ENCODE peak calls at places on chromosomes 7 and 10, in five cellular contexts. One of them, this sample, is unnamed. For H3K4me1, the result is how much of the 10 kb centered on the place peaks cover.

GRCh38 chr10:77575271-77576006 is 62.2 kb downstream of the KCNMA1 start:
- DNase-seq in breast epithelium: no peak
- DNase-seq in suprapubic skin: no peak
- DNase-seq in tibial nerve: no peak
- DNase-seq in HCT116: no peak
- DNase-seq in this sample: no peak

GRCh38 chr7:152922318-152923081 is 162.9 kb downstream of the ACTR3B start:
- DNase-seq in breast epithelium: no peak
- DNase-seq in suprapubic skin: no peak
- DNase-seq in tibial nerve: no peak
- DNase-seq in HCT116: no peak
- DNase-seq in this sample: no peak

GRCh38 chr7:44210107-44210506 is 9.3 kb downstream of the YKT6 start:
- DNase-seq in breast epithelium: no peak
- DNase-seq in suprapubic skin: peak
- DNase-seq in tibial nerve: no peak
- DNase-seq in HCT116: no peak
- DNase-seq in this sample: no peak

GRCh38 chr7:158274404-158274811 is 313.2 kb downstream of the PTPRN2 start:
- DNase-seq in breast epithelium: no peak
- DNase-seq in suprapubic skin: peak
- DNase-seq in tibial nerve: no peak
- DNase-seq in HCT116: no peak
- DNase-seq in this sample: no peak

GRCh38 chr7:20201380-20201779 is 15.8 kb downstream of the MACC1 start:
- DNase-seq in breast epithelium: no peak
- DNase-seq in suprapubic skin: no peak
- DNase-seq in tibial nerve: no peak
- DNase-seq in HCT116: no peak
- DNase-seq in this sample: no peak

GRCh38 chr10:8035641-8036520 is 18.6 kb upstream of the GATA3 start:
- DNase-seq in breast epithelium: no peak
- DNase-seq in suprapubic skin: no peak
- DNase-seq in tibial nerve: no peak
- DNase-seq in HCT116: no peak
- DNase-seq in this sample: no peak

GRCh38 chr10:52463831-52464230 is 149.8 kb downstream of the DKK1 start:
- DNase-seq in breast epithelium: no peak
- DNase-seq in suprapubic skin: no peak
- DNase-seq in tibial nerve: no peak
- DNase-seq in HCT116: no peak
- DNase-seq in this sample: no peak

GRCh38 chr10:27319752-27320561 is 79.4 kb upstream of the ACBD5 start:
- DNase-seq in breast epithelium: peak
- DNase-seq in suprapubic skin: peak
- DNase-seq in tibial nerve: peak
- DNase-seq in HCT116: no peak
- DNase-seq in this sample: peak

GRCh38 chr7:15330943-15331342 is 230.9 kb downstream of the AGMO start:
- DNase-seq in breast epithelium: no peak
- DNase-seq in suprapubic skin: no peak
- DNase-seq in tibial nerve: no peak
- DNase-seq in HCT116: no peak
- DNase-seq in this sample: no peak

GRCh38 chr7:95549818-95550529 is 46.3 kb downstream of the PDK4 start:
- DNase-seq in breast epithelium: peak
- DNase-seq in suprapubic skin: peak
- DNase-seq in tibial nerve: peak
- DNase-seq in HCT116: peak
- DNase-seq in this sample: peak

GRCh38 chr7:110590415-110590814 is 500.5 kb upstream of the LRRN3 start:
- DNase-seq in breast epithelium: no peak
- DNase-seq in suprapubic skin: no peak
- DNase-seq in tibial nerve: no peak
- DNase-seq in HCT116: no peak
- DNase-seq in this sample: no peak

DNA sequence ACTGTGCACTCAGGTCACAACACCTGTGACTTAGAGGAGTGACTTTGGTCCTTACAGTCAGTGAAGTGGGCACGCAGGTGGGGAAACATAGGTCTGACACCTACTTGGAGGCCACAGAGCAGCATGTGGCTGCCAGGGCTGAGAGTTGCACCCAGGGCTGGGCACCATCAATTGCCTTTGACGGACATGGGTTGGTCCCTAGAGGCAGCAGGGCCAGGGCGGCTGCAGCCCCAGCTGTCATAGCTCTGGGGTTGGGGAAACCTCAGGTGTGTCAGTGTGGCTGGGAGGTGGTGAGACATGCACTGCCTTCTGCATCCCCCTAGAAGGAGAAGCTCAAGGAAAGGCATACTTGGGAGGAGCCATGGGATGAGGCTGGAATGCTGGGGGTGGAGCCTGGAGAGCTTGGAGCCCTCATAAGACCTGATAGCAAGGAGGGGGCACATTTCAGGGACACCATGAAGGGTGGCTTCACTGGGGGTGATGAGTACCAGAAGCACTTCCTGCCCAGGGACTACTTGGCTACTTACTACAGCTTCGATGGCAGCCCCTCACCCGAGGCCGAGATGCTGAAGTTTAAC is at the start of gene INMT:
- DNase-seq in breast epithelium: no peak
- DNase-seq in suprapubic skin: no peak
- DNase-seq in tibial nerve: no peak
- DNase-seq in HCT116: no peak
- DNase-seq in this sample: no peak
- TF ChIP-seq POLR2A in breast epithelium: no peak
- TF ChIP-seq POLR2A in suprapubic skin: no peak
- TF ChIP-seq POLR2A in tibial nerve: no peak
- TF ChIP-seq POLR2A in HCT116: no peak
- TF ChIP-seq POLR2A in this sample: no peak

DNA sequence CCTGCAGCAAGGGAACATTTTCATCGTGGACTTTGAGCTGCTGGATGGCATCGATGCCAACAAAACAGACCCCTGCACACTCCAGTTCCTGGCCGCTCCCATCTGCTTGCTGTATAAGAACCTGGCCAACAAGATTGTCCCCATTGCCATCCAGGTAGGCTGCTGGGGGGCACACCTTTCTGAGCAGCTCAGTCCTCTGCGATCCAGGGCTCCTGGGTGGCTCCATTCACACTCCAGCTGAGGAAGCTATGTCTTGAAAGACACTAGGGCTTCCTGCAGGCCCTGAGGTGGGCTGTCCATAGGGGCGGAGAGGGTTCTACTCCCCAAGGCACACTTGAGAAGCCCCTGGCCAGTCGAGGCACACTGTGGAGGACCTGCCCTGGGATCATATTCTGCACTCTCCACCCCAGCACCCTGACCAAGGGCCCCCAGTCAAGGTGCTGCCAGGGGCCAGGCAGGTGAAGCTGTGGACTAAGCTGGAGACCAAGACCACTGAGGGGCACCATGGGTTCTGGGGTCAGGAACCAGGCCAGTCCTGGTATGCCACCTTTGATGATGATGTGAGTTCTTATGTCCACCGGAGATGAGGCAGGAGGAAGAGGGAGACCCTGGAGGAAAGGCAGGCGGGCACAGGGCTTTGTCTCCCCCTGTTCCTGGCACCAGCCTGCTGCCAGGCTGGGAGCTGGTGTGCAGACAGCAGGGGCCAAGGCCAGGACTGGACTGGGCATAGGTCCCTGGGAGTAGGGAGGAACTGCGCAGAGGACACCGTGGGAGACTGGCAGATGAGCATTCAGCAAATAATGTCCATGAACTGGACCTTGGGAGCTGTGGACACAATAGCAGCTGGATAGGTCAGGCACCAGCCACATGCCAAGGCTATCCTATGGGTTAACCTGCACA is 54.8 kb downstream of the ALOX5 start:
- DNase-seq in breast epithelium: no peak
- DNase-seq in suprapubic skin: no peak
- DNase-seq in tibial nerve: no peak
- DNase-seq in HCT116: no peak
- DNase-seq in this sample: no peak
- H3K4me1 ChIP-seq in breast epithelium: under half
- H3K4me1 ChIP-seq in suprapubic skin: under half
- H3K4me1 ChIP-seq in tibial nerve: under half
- H3K4me1 ChIP-seq in HCT116: under half
- H3K4me1 ChIP-seq in this sample: under half

DNA sequence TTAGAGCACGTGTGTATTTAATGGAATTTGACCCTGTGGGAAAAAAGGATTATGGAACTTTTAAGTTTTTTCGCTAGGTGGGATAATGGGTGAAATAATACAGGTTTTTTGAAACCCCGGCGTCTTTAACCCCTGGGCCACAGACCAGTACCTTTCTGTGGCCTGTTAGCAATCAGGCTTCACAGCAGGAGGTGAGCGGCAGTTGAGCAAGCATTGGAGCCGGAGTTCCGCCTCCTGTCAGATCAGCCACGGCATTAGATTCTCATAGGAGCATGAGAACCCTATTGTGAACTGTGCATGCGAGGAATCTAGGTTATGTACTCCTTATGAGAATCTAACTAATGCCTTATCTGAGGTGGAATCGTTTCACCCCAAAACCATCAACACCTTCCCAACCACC is 28.6 kb downstream of the WAC start:
- DNase-seq in breast epithelium: no peak
- DNase-seq in suprapubic skin: no peak
- DNase-seq in tibial nerve: no peak
- DNase-seq in HCT116: no peak
- DNase-seq in this sample: no peak
- H3K27ac ChIP-seq in breast epithelium: no peak
- H3K27ac ChIP-seq in suprapubic skin: no peak
- H3K27ac ChIP-seq in tibial nerve: no peak
- H3K27ac ChIP-seq in HCT116: no peak
- H3K27ac ChIP-seq in this sample: no peak

GRCh38 chr10:4661572-4662255 is 164.3 kb upstream of the AKR1E2 start:
- DNase-seq in breast epithelium: no peak
- DNase-seq in suprapubic skin: peak
- DNase-seq in tibial nerve: peak
- DNase-seq in HCT116: no peak
- DNase-seq in this sample: peak
- TF ChIP-seq POLR2A in breast epithelium: no peak
- TF ChIP-seq POLR2A in suprapubic skin: peak
- TF ChIP-seq POLR2A in tibial nerve: no peak
- TF ChIP-seq POLR2A in HCT116: no peak
- TF ChIP-seq POLR2A in this sample: no peak

DNA sequence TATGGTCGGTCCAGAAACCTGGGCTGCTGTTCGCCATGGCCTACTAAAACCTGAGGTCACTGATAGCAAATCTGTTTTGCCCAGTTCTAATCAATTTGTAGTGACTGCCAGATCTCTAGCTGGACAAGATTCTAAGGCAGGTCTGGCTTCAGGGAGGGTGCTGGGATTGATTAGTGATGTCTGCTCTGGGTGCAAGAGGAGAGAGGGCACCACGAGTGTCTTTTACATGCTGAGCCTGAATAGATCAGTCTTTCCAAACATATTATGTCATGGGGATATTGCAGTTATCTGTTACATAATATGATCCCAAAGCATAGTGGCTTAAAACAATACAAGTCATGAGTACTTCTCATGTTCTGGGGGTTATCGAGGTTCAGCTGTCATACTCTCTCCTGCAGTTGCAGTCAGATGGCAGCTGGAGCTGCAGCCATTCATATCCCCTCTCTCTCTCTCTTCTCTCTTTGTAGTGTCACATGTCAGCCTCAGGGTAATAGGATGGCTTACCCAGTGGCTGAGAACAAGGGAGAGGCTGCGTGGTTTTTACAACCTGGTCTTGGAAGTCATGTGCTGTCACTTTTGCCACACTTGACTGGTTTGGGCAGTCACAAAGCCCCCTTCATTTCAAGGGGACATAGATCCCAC is 26.0 kb downstream of the SLC29A3 start:
- DNase-seq in breast epithelium: no peak
- DNase-seq in suprapubic skin: no peak
- DNase-seq in tibial nerve: no peak
- DNase-seq in HCT116: no peak
- DNase-seq in this sample: no peak
- H3K4me1 ChIP-seq in breast epithelium: under half
- H3K4me1 ChIP-seq in suprapubic skin: under half
- H3K4me1 ChIP-seq in tibial nerve: under half
- H3K4me1 ChIP-seq in HCT116: under half
- H3K4me1 ChIP-seq in this sample: under half

DNA sequence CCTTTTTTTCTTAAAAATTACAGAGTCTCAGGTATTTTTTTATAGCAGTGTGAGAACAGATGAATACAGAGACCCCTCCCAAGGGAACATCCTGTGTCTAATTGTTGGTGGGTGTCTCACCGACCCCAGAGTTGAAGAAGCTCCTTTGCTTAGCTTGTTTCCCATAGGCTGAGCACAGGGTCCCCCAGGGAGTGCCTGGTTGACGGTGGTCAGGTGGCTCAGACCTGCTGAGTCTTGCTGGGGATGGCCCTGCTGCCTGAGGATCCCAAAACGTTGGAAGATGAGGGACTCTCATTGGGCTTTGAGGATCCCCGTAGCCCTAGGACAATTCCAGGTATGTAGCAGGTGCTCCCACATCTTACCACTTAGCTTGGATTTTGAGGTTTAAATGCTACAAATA is 19.5 kb downstream of the SCART1 start:
- DNase-seq in breast epithelium: no peak
- DNase-seq in suprapubic skin: no peak
- DNase-seq in tibial nerve: no peak
- DNase-seq in HCT116: no peak
- DNase-seq in this sample: no peak
- H3K27ac ChIP-seq in breast epithelium: no peak
- H3K27ac ChIP-seq in suprapubic skin: no peak
- H3K27ac ChIP-seq in tibial nerve: no peak
- H3K27ac ChIP-seq in HCT116: no peak
- H3K27ac ChIP-seq in this sample: no peak

This sample was measured in stomach.